ENCODE peak calls at places on chromosomes 3 and 15, in four cellular contexts. B is Panc1, S is HFF-Myc, L is sciatic nerve. Y is an unnamed sample.

GRCh38 chr3:105960381-105960780 is 91.6 kb upstream of the CBLB start:
- DNase-seq in L (no peak), S (no peak), B (no peak), Y (no peak)

GRCh38 chr3:11991751-11992150 is 12.4 kb upstream of the SYN2 start:
- DNase-seq in B (no peak), S (no peak), L (no peak), Y (no peak)

GRCh38 chr3:38038447-38038911 is 529 bp upstream of the DLEC1 start:
- DNase-seq in S (no peak), L (no peak), B (no peak), Y (no peak)

GRCh38 chr15:45885801-45886200 is 251.0 kb downstream of the SQOR start:
- DNase-seq in B (no peak), L (no peak), S (no peak), Y (no peak)

GRCh38 chr3:87390821-87391220 is 114.4 kb upstream of the POU1F1 start:
- DNase-seq in S (no peak), L (no peak), B (no peak), Y (no peak)

GRCh38 chr3:56680054-56680453 is 3.0 kb downstream of the TASOR start:
- DNase-seq in L (no peak), S (no peak), B (no peak), Y (no peak)

GRCh38 chr3:113245775-113246174 is 34.4 kb downstream of the BOC start:
- DNase-seq in L (peak; percentile 75), B (no peak), S (no peak), Y (no peak)

GRCh38 chr3:159191454-159191853 is 389.6 kb downstream of the MFSD1 start:
- DNase-seq in B (no peak), L (no peak), S (no peak), Y (peak; percentile 91)

GRCh38 chr3:171462224-171462623 is 2.0 kb upstream of the TNIK start:
- DNase-seq in L (no peak), B (no peak), S (no peak), Y (no peak)

GRCh38 chr3:13492048-13492447 is 11.9 kb downstream of the HDAC11 start:
- DNase-seq in B (no peak), S (no peak), L (peak; percentile 38), Y (no peak)

GRCh38 chr3:114411811-114412803 is 118.3 kb downstream of the TIGIT start:
- DNase-seq in B (no peak), S (no peak), L (no peak), Y (no peak)

GRCh38 chr3:94564247-94564646 is 501.4 kb downstream of the NSUN3 start:
- DNase-seq in B (no peak), S (no peak), L (no peak), Y (no peak)

GRCh38 chr3:188061133-188061532 is 92.8 kb upstream of the LPP start:
- DNase-seq in S (peak; percentile 66), L (no peak), B (no peak), Y (no peak)

GRCh38 chr3:119279101-119279554 is 15.1 kb upstream of the ARHGAP31 start:
- DNase-seq in B (no peak), L (no peak), S (no peak), Y (no peak)

GRCh38 chr15:38069506-38069905 is 135.1 kb downstream of the TMCO5A start:
- DNase-seq in L (no peak), S (peak; percentile 88), B (no peak), Y (peak; percentile 68)